ENCODE peak calls at places on chromosomes 16 and 17, in seven cellular contexts. A, G, R, B, U, P and H are unnamed samples.

GRCh38 chr17:12047977-12048376 is 27.3 kb downstream of the MAP2K4 start:
- DNase-seq in A (peak), G (no peak), R (no peak), B (no peak), U (no peak), P (no peak), H (no peak)

GRCh38 chr17:18959071-18959844 is 7.3 kb downstream of the SLC5A10 start:
- DNase-seq in A (peak), G (no peak), R (peak), B (no peak), U (no peak), P (no peak), H (no peak)

GRCh38 chr17:2442166-2442565 is 41.3 kb upstream of the MNT start:
- DNase-seq in A (no peak), G (no peak), R (no peak), B (no peak), U (no peak), P (no peak), H (no peak)

GRCh38 chr17:9798724-9799123 is 7.3 kb upstream of the DHRS7C start:
- DNase-seq in A (no peak), G (no peak), R (no peak), B (no peak), U (no peak), P (no peak), H (no peak)

GRCh38 chr16:7456221-7456620 is 123.6 kb downstream of the RBFOX1 start:
- DNase-seq in A (no peak), G (no peak), R (no peak), B (no peak), U (no peak), P (no peak), H (no peak)

GRCh38 chr16:1772908-1773702 is at the start of gene MRPS34:
- DNase-seq in A (peak), G (peak), R (peak), B (peak), U (peak), P (peak), H (no peak)

GRCh38 chr16:65274576-65274975 is 152.7 kb upstream of the CDH11 start:
- DNase-seq in A (peak), G (no peak), R (no peak), B (peak), U (no peak), P (no peak), H (no peak)

GRCh38 chr16:48386559-48387312 is 1.5 kb upstream of the SIAH1 start:
- DNase-seq in A (peak), G (peak), R (no peak), B (no peak), U (peak), P (peak), H (no peak)

GRCh38 chr17:80959330-80960036 is 32.2 kb upstream of the CHMP6 start:
- DNase-seq in A (no peak), G (peak), R (no peak), B (peak), U (peak), P (peak), H (peak)

GRCh38 chr17:48586355-48586924 is 3.6 kb downstream of the HOXB3 start:
- DNase-seq in A (no peak), G (no peak), R (no peak), B (no peak), U (no peak), P (no peak), H (no peak)

GRCh38 chr17:79001190-79002020 is 8.2 kb downstream of the CANT1 start:
- DNase-seq in A (no peak), G (peak), R (no peak), B (no peak), U (peak), P (no peak), H (no peak)

GRCh38 chr17:76407509-76407908 is 23.1 kb downstream of the SPHK1 start:
- DNase-seq in A (no peak), G (no peak), R (no peak), B (no peak), U (no peak), P (no peak), H (no peak)

GRCh38 chr16:50747206-50747956 is 5.5 kb downstream of the CYLD start:
- DNase-seq in A (no peak), G (no peak), R (no peak), B (no peak), U (no peak), P (no peak), H (no peak)
- TF ChIP-seq CTCF in A (no peak), G (peak), R (peak), B (peak), U (peak), P (peak), H (peak)

DNA sequence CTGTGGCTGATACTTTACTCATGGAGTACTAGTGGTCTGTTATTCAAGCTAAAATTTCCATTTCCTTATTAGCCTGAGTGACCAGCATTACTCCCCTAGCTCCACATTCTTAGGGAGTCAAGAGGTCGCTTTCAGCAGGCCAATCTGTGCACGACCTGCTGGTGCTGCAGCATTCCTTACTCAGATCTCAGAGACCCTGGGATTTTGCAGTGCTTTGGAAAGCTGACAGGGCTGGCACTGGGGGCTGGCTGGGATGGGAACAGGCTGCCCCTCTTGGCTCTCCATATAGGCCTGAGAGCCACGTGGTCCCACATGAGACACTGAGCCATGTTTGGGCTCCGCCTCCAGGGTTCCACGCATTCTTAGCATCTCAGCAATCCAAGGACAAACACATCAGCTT is 254.7 kb upstream of the CACNG5 start:
- DNase-seq in A (peak), G (peak), R (peak), B (peak), U (peak), P (no peak), H (no peak)
- H3K4me3 ChIP-seq in A (no peak), G (peak), R (no peak), B (no peak), U (no peak), P (peak), H (no peak)

DNA sequence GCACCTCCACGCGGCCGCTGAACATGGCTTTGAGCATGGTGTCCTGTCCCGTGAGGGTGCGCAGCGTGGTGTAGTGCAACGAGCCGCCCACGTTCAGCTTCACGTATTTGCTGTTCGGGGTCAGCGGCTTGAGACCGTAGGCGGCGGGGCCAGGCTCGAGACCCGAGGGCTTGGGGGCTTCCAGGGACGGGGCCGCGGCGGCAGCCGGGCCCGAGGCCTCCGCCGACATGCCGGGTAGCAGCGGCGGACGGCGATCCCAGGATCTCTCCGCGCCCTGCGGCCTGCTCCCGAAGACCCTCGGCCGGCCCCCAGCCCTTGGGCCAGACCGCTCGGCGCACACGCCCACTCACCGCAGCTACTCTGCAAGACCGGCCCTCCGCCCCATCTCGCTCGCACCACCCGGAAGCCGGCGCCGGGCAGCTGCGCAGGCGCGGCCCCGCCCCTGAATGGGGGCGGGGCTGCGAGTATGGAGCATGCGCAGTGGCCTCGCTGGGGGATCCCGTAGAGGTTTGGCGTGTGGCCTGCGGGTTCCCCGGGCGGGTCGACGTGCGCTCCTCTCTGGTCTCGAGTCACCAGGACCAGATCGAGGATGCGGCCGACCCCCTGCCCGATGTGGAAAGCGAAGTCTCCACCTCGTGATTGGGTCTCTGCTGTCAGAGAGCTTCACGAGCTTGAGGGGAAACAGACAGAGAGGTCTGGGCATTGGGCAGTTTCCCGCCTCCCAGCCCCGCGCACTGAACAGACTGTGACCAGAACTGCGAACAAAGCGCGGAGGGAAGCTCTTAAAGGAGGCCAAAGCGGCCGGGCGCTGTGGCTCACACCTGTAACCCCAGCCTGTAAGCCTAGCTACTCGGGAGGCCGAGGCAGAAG is at the start of gene KCTD13:
- DNase-seq in A (peak), G (peak), R (peak), B (peak), U (peak), P (peak), H (no peak)
- TF ChIP-seq CTCF in A (no peak), G (no peak), R (no peak), B (no peak), U (no peak), P (no peak), H (no peak)

GRCh38 chr17:27246537-27246936 is 47.4 kb upstream of the WSB1 start:
- DNase-seq in A (no peak), G (no peak), R (no peak), B (no peak), U (no peak), P (no peak), H (no peak)

GRCh38 chr17:27245230-27245696 is 48.7 kb upstream of the WSB1 start:
- DNase-seq in A (peak), G (peak), R (peak), B (peak), U (peak), P (peak), H (peak)

GRCh38 chr17:27247958-27248342 is 46.0 kb upstream of the WSB1 start:
- DNase-seq in A (no peak), G (no peak), R (no peak), B (no peak), U (no peak), P (no peak), H (no peak)

GRCh38 chr17:27244481-27245223 is 49.3 kb upstream of the WSB1 start:
- DNase-seq in A (peak), G (peak), R (no peak), B (peak), U (peak), P (peak), H (peak)

GRCh38 chr17:27247071-27247957 is 46.6 kb upstream of the WSB1 start:
- DNase-seq in A (peak), G (peak), R (no peak), B (peak), U (peak), P (peak), H (no peak)
- H3K4me3 ChIP-seq in A (no peak), G (no peak), R (no peak), B (no peak), U (no peak), P (no peak), H (no peak)

DNA sequence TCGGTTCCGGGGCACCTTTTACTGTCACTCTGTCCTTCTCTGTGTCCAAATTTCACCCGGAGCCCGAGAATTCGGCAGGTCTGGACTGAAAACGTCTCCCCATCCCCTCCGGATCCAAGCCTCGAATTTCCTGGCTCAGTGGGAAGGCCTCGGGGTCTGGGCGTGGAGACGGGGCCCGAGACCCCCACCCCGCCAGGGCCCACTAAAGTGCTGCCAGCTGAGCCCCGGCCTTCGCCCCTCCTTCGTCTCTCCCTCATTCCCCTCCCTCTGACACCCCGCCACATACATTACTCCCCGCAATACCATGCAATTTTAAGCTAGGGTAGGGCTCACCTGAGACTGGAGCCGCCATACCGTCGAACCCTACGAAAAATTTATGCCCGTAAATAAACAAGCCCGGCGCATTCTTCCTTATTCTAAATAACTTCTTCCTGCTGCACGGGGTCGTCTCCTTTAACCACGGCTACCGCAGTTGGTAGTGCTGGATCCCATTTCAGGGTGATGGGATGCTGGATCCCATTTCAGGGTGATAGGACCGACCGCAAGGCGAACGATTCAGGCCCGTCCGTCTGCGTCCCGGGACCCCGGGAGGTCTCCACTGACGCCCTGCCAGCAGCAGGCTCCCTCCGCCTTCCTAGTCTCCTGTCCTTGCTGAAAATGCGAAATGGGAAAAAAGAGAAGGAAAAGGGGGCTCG is 4.4 kb upstream of the OR1F1 start:
- DNase-seq in A (no peak), G (no peak), R (no peak), B (no peak), U (no peak), P (no peak), H (no peak)
- TF ChIP-seq CTCF in A (no peak), G (no peak), R (no peak), B (no peak), U (no peak), P (no peak), H (no peak)

DNA sequence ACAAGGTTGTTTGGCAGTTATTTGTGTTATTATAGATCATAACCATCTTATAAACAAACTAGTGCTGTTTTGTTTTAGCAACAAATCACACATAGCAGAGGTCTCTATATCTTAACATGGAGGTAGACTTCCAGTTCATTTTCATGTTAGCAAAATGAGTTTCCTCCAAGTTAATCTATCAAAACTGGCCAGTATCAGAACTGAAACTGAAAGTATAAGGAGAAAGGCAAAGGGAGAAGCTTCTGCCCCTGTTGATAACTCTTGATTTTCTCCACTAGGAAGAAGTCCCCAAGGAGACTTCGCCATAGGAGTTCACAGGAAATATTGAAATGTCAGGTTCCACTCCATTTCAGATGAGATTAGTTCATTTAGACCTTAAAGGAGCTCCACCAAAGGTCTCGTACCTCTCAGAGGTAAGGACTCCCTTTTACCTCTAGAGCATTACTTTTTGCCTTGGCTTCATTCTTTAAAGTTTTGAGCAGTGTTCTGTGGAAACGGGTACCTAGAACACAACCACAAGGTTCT is 1.1 kb upstream of the OGFOD3 start:
- DNase-seq in A (no peak), G (no peak), R (no peak), B (no peak), U (no peak), P (no peak), H (no peak)
- H3K4me3 ChIP-seq in A (no peak), G (peak), R (no peak), B (peak), U (no peak), P (peak), H (no peak)

GRCh38 chr16:84959045-84959576 is 52.2 kb downstream of the ZDHHC7 start:
- DNase-seq in A (no peak), G (no peak), R (no peak), B (no peak), U (no peak), P (no peak), H (no peak)
- TF ChIP-seq CTCF in A (peak), G (no peak), R (no peak), B (no peak), U (no peak), P (no peak), H (peak)

GRCh38 chr17:57861000-57861736 is 11.3 kb upstream of the MRPS23 start:
- DNase-seq in A (no peak), G (peak), R (no peak), B (no peak), U (peak), P (no peak), H (no peak)
- H3K4me3 ChIP-seq in A (peak), G (peak), R (peak), B (peak), U (peak), P (peak), H (peak)

GRCh38 chr17:7313028-7313889 is 1.9 kb downstream of the GPS2 start:
- DNase-seq in A (no peak), G (no peak), R (no peak), B (peak), U (no peak), P (no peak), H (no peak)
- TF ChIP-seq CTCF in A (peak), G (no peak), R (no peak), B (no peak), U (peak), P (no peak), H (no peak)

GRCh38 chr16:30951193-30951592 is 2.3 kb downstream of the ORAI3 start:
- DNase-seq in A (no peak), G (no peak), R (no peak), B (no peak), U (no peak), P (no peak), H (no peak)

GRCh38 chr16:30948956-30949654 is at the start of gene ORAI3:
- DNase-seq in A (peak), G (peak), R (peak), B (peak), U (peak), P (peak), H (no peak)

GRCh38 chr16:30949655-30950515 is 1.0 kb downstream of the ORAI3 start:
- DNase-seq in A (peak), G (peak), R (peak), B (peak), U (peak), P (peak), H (no peak)

GRCh38 chr16:30951785-30952184 is 2.9 kb downstream of the ORAI3 start:
- DNase-seq in A (no peak), G (peak), R (no peak), B (peak), U (peak), P (peak), H (peak)

GRCh38 chr16:30950516-30951073 is 1.7 kb downstream of the ORAI3 start:
- DNase-seq in A (no peak), G (no peak), R (no peak), B (no peak), U (no peak), P (no peak), H (no peak)
- H3K4me3 ChIP-seq in A (peak), G (peak), R (peak), B (peak), U (no peak), P (peak), H (peak)